ENCODE peak calls at places on chromosomes 13 and 19, in ten cellular contexts. A is lower leg skin, U is IMR-90, I is Peyer's patch, E is adrenal gland, K is heart left ventricle, V is A549, J is uterus, W is ovary, M is spleen. O is an unnamed sample.

GRCh38 chr19:12938536-12939291 is at the start of gene CALR:
- DNase-seq in A (peak), U (no peak), I (peak), E (no peak), K (peak), V (no peak), J (no peak), W (no peak), M (no peak), O (peak)

GRCh38 chr19:8899356-8899755 is 67.2 kb downstream of the MBD3L1 start:
- DNase-seq in A (no peak), U (no peak), I (no peak), E (no peak), K (no peak), V (no peak), J (no peak), W (no peak), M (no peak), O (no peak)

GRCh38 chr13:24618219-24618955 is 61.8 kb upstream of the ATP12A start:
- DNase-seq in A (no peak), U (no peak), I (peak), E (no peak), K (no peak), V (no peak), J (no peak), W (no peak), M (peak), O (peak)

GRCh38 chr19:13621413-13621812 is 115.1 kb upstream of the CACNA1A start:
- DNase-seq in A (no peak), U (peak), I (no peak), E (peak), K (no peak), V (no peak), J (no peak), W (no peak), M (peak), O (peak)

GRCh38 chr13:48712141-48712540 is 58.4 kb downstream of the CYSLTR2 start:
- DNase-seq in A (no peak), U (no peak), I (no peak), E (no peak), K (no peak), V (no peak), J (no peak), W (no peak), M (no peak), O (no peak)

GRCh38 chr13:25489238-25489637 is 117.5 kb downstream of the ATP8A2 start:
- DNase-seq in A (no peak), U (no peak), I (no peak), E (no peak), K (no peak), V (no peak), J (no peak), W (no peak), M (no peak), O (no peak)

GRCh38 chr19:51097796-51098195 is 10.4 kb downstream of the CTU1 start:
- DNase-seq in A (no peak), U (no peak), I (no peak), E (no peak), K (no peak), V (no peak), J (no peak), W (no peak), M (no peak), O (no peak)

GRCh38 chr19:13817615-13818371 is 22.6 kb downstream of the ZSWIM4 start:
- DNase-seq in A (no peak), U (no peak), I (no peak), E (no peak), K (peak), V (no peak), J (no peak), W (no peak), M (peak), O (no peak)

GRCh38 chr19:33374406-33374703 is 846 bp downstream of the CEBPG start:
- DNase-seq in A (peak), U (peak), I (no peak), E (peak), K (peak), V (no peak), J (no peak), W (no peak), M (no peak), O (peak)

GRCh38 chr13:45339867-45340266 is 1.1 kb downstream of the TPT1 start:
- DNase-seq in A (no peak), U (no peak), I (peak), E (no peak), K (no peak), V (no peak), J (no peak), W (no peak), M (no peak), O (no peak)

GRCh38 chr19:10124429-10124828 is 4.7 kb upstream of the EIF3G start:
- DNase-seq in A (no peak), U (no peak), I (no peak), E (no peak), K (no peak), V (no peak), J (no peak), W (no peak), M (no peak), O (peak)

GRCh38 chr19:1172353-1173159 is 1.5 kb downstream of the SBNO2 start:
- DNase-seq in A (peak), U (peak), I (peak), E (peak), K (no peak), V (no peak), J (peak), W (no peak), M (peak), O (no peak)

GRCh38 chr19:33298146-33298911 is 4.0 kb downstream of the CEBPA start:
- DNase-seq in A (peak), U (no peak), I (no peak), E (no peak), K (no peak), V (no peak), J (no peak), W (no peak), M (peak), O (peak)

GRCh38 chr19:48631254-48631653 is 5.9 kb downstream of the DBP start:
- DNase-seq in A (no peak), U (no peak), I (no peak), E (no peak), K (no peak), V (no peak), J (no peak), W (no peak), M (no peak), O (peak)

GRCh38 chr13:108586826-108587225 is 42.6 kb upstream of the MYO16 start:
- DNase-seq in A (no peak), U (no peak), I (no peak), E (no peak), K (no peak), V (no peak), J (no peak), W (no peak), M (no peak), O (no peak)

GRCh38 chr19:30369833-30370232 is 2.4 kb upstream of the ZNF536 start:
- DNase-seq in A (no peak), U (no peak), I (no peak), E (no peak), K (no peak), V (no peak), J (no peak), W (no peak), M (no peak), O (no peak)

GRCh38 chr13:37127706-37128241 is 22.3 kb upstream of the CSNK1A1L start:
- DNase-seq in A (no peak), U (peak), I (no peak), E (no peak), K (peak), V (no peak), J (no peak), W (no peak), M (no peak), O (no peak)

GRCh38 chr13:23544668-23545067 is 25.5 kb upstream of the TNFRSF19 start:
- DNase-seq in A (no peak), U (no peak), I (no peak), E (no peak), K (no peak), V (no peak), J (no peak), W (no peak), M (no peak), O (no peak)

DNA sequence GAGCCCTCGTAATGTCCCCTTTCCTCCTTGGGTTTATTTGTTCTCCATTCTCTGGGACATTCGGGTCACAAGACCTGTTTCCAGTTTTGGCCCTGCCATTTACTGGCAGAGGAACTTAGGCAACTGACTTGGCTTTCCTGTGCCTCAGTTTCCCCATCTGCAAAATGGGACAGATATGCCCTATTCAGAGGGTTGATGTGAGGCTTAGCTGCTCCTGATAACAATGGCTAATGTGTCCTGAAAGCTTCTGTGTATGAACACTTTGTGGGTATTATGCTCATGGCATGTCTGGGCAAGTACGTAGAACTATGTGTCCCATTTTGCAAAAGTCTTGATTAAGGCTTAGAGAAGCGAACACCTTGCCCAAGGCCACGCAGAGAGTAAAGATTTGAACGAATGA is 1.0 kb downstream of the ZNF524 start:
- DNase-seq in A (no peak), U (no peak), I (no peak), E (no peak), K (no peak), V (no peak), J (no peak), W (no peak), M (no peak), O (no peak)
- H3K4me3 ChIP-seq in A (no peak), U (peak), I (peak), E (no peak), K (peak), V (peak), J (peak), W (peak), M (peak), O (peak)

GRCh38 chr19:45526143-45526542 is 18.9 kb downstream of the VASP start:
- DNase-seq in A (no peak), U (peak), I (no peak), E (peak), K (peak), V (peak), J (peak), W (peak), M (no peak), O (peak)

GRCh38 chr19:45524575-45525129 is 17.4 kb downstream of the VASP start:
- DNase-seq in A (no peak), U (no peak), I (no peak), E (peak), K (no peak), V (no peak), J (no peak), W (no peak), M (no peak), O (no peak)

GRCh38 chr19:45522010-45522941 is 15.0 kb downstream of the VASP start:
- DNase-seq in A (no peak), U (no peak), I (no peak), E (no peak), K (no peak), V (no peak), J (no peak), W (no peak), M (no peak), O (no peak)

GRCh38 chr19:45526971-45527370 is 19.7 kb downstream of the VASP start:
- DNase-seq in A (no peak), U (no peak), I (no peak), E (no peak), K (no peak), V (no peak), J (no peak), W (no peak), M (no peak), O (no peak)

DNA sequence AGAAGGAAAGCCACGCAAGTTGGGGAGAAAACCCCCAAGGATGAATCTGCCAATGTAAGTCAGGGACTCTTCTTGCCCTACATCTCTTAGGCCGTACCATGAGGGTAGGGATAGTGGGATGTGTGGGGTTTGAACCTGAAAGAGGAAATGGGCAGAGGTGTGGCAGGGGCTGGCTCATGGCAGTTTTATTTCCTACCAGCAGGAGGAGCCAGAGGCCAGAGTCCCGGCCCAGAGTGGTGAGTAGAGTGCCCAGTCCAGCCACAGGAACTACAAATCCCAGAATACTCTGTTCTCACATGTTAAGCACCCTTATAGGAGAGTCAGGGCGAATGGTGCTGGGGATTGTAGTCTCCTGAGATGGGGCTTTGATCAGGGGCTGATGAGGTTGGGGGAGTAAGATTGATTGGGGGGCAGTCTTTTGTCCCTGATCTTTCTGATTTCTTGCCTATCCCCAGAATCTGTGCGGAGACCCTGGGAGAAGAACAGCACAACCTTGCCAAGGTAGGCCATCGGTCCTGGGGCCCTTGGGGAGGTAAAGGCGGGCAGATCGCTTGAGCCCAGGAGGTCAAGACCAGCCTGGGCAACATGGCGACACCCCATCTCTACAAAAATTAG is 16.5 kb downstream of the VASP start:
- DNase-seq in A (peak), U (peak), I (peak), E (peak), K (peak), V (peak), J (peak), W (peak), M (peak), O (peak)
- TF ChIP-seq POLR2A in A (no peak), U (no peak), I (peak), E (no peak), K (no peak), V (no peak), J (no peak), W (no peak), M (no peak), O (no peak)

GRCh38 chr13:26735677-26736076 is 24.9 kb downstream of the GPR12 start:
- DNase-seq in A (no peak), U (no peak), I (no peak), E (no peak), K (no peak), V (no peak), J (no peak), W (no peak), M (no peak), O (no peak)
- H3K4me3 ChIP-seq in A (no peak), U (no peak), I (no peak), E (no peak), K (no peak), V (no peak), J (no peak), W (no peak), M (no peak), O (no peak)

DNA sequence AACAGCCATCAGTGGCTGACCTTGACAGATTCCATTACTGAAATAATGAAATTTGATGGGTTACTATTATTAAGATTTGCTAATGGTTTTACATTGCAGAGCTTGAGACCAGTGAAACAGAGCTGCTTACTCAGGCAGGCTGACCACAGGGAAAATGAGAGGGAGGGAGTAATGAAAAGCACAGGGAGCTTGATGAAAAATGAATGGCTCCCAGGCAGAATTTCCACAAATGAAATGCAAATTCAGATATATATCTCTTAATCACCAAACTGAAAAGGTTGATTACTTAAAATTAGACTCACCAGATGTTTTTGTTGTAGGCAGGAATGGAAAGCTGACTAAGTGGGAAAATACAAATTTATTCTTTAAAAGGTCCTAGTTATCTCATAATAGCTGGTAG is 36.1 kb downstream of the HTR2A start:
- DNase-seq in A (no peak), U (no peak), I (no peak), E (no peak), K (no peak), V (no peak), J (no peak), W (no peak), M (no peak), O (no peak)
- TF ChIP-seq POLR2A in A (no peak), U (no peak), I (no peak), E (no peak), K (no peak), V (no peak), J (no peak), W (no peak), M (no peak), O (no peak)

DNA sequence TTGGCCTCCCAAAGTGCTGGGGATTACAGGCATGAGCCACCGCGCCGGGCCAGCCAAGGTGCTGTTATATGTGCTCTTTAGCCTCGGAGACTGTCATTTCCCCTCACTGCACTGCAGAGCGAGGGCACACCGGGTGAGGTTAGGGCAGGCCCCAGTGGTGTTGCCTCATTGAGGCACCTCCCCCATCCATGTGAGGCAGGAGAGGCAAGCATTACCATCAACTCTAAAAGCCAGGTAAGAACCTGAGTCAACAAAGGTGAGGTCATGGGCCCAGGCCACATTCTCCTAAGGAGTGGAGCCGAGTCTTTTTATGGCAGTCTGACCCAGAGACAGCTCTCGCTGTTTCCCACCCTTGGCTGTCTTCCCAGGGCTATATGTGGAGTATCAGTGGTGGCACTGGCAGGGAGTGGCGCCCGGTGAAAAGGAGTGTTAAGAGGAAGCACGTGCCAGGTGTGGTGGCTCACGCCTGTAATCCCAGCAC is 10.9 kb downstream of the B3GNT8 start:
- DNase-seq in A (no peak), U (no peak), I (no peak), E (no peak), K (no peak), V (no peak), J (no peak), W (no peak), M (no peak), O (peak)
- H3K4me3 ChIP-seq in A (no peak), U (no peak), I (no peak), E (no peak), K (no peak), V (no peak), J (no peak), W (no peak), M (no peak), O (no peak)

GRCh38 chr19:3054265-3054971 is 7.9 kb downstream of the TLE5 start:
- DNase-seq in A (no peak), U (no peak), I (no peak), E (no peak), K (no peak), V (no peak), J (no peak), W (no peak), M (no peak), O (no peak)

GRCh38 chr19:3054972-3055740 is 7.1 kb downstream of the TLE5 start:
- DNase-seq in A (no peak), U (peak), I (no peak), E (no peak), K (no peak), V (peak), J (no peak), W (no peak), M (no peak), O (no peak)

GRCh38 chr19:3055741-3056453 is 6.4 kb downstream of the TLE5 start:
- DNase-seq in A (peak), U (no peak), I (no peak), E (no peak), K (no peak), V (peak), J (peak), W (no peak), M (no peak), O (no peak)

GRCh38 chr19:3053780-3054179 is 8.5 kb downstream of the TLE5 start:
- DNase-seq in A (no peak), U (no peak), I (no peak), E (no peak), K (no peak), V (no peak), J (no peak), W (peak), M (no peak), O (no peak)

GRCh38 chr19:3053218-3053621 is 9.1 kb downstream of the TLE5 start:
- DNase-seq in A (no peak), U (no peak), I (no peak), E (no peak), K (no peak), V (no peak), J (no peak), W (no peak), M (no peak), O (no peak)
- TF ChIP-seq POLR2A in A (no peak), U (no peak), I (no peak), E (no peak), K (no peak), V (no peak), J (no peak), W (no peak), M (no peak), O (no peak)

GRCh38 chr19:43780706-43781525 is at the start of gene KCNN4:
- DNase-seq in A (no peak), U (peak), I (peak), E (no peak), K (no peak), V (peak), J (no peak), W (no peak), M (peak), O (peak)

GRCh38 chr19:43783636-43784035 is 2.9 kb upstream of the KCNN4 start:
- DNase-seq in A (no peak), U (no peak), I (no peak), E (no peak), K (no peak), V (no peak), J (no peak), W (no peak), M (no peak), O (no peak)

GRCh38 chr19:43782311-43782660 is 1.5 kb upstream of the KCNN4 start:
- DNase-seq in A (no peak), U (no peak), I (no peak), E (no peak), K (no peak), V (no peak), J (no peak), W (no peak), M (no peak), O (no peak)

GRCh38 chr19:43782689-43783231 is 2.0 kb upstream of the KCNN4 start:
- DNase-seq in A (no peak), U (no peak), I (peak), E (no peak), K (no peak), V (no peak), J (no peak), W (no peak), M (peak), O (no peak)

DNA sequence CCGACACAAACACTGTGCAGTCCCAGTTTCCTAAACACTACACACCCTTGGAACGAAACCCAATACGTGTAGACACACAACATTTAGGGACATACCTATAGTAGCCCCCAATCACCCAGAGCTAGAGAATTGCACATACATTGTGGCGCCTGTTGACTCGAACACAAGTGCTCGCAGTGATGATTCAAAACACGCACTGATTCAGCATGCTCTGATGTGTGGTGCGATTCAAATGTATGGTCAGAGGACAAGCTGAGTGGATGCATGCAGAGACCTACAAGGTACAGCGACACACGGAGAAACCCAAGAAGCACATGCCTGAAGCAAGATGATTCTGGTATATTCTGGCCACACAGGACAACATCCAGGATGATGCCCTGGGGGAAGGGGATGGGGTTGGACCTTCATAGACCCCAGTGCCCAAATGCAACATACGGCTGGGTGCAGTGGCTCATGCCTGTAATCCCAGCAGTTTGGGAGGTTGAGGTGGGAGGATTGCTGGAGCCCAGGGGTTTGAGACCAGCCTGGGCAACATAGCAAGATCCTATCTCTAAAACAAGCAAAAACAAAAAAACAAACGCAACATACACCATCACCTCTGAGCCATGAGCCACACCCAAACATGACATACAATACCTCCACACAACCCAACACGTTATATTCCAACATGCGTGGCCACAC is 997 bp upstream of the KCNN4 start:
- DNase-seq in A (no peak), U (no peak), I (no peak), E (no peak), K (no peak), V (no peak), J (no peak), W (no peak), M (no peak), O (no peak)
- H3K4me3 ChIP-seq in A (no peak), U (no peak), I (no peak), E (no peak), K (no peak), V (no peak), J (no peak), W (no peak), M (peak), O (no peak)